ENCODE peak calls at places on chromosomes 11 and 22, in eight cellular contexts. Q, I, E, W, B, T, A and L are unnamed samples.

GRCh38 chr22:22180738-22181514 is 63.7 kb upstream of the VPREB1 start:
- DNase-seq in I (no peak), W (no peak), T (no peak), A (peak; percentile 67), B (no peak), E (no peak), Q (no peak), L (no peak)

GRCh38 chr11:31340903-31341572 is 28.5 kb downstream of the DCDC1 start:
- DNase-seq in T (no peak), W (peak; percentile 21), E (no peak), I (no peak), B (no peak), A (peak; percentile 21), Q (peak; percentile 30), L (no peak)

GRCh38 chr22:23804781-23805291 is 18.1 kb downstream of the SMARCB1 start:
- DNase-seq in Q (no peak), T (no peak), W (no peak), I (no peak), E (no peak), B (peak; percentile 71), A (no peak), L (no peak)

GRCh38 chr11:133955091-133955846 is 1.5 kb downstream of the IGSF9B start:
- DNase-seq in Q (no peak), T (peak; percentile 54), A (no peak), B (peak; percentile 85), W (no peak), E (peak; percentile 19), I (peak; percentile 24), L (no peak)

GRCh38 chr11:33530824-33531223 is 169.8 kb downstream of the C11orf91 start:
- DNase-seq in T (no peak), I (no peak), B (no peak), E (no peak), W (no peak), Q (peak; percentile 73), A (peak; percentile 34), L (no peak)

GRCh38 chr11:34176980-34177319 is 71.5 kb downstream of the NAT10 start:
- DNase-seq in T (no peak), I (no peak), B (no peak), Q (no peak), A (no peak), E (no peak), W (peak; percentile 52), L (no peak)

GRCh38 chr11:114297806-114298700 is 1.9 kb downstream of the NNMT start:
- DNase-seq in Q (no peak), I (no peak), T (no peak), W (no peak), A (peak; percentile 44), B (no peak), E (no peak), L (no peak)

GRCh38 chr11:119521551-119521950 is 98.6 kb upstream of the THY1 start:
- DNase-seq in B (no peak), Q (no peak), E (no peak), T (no peak), W (no peak), A (no peak), I (no peak), L (no peak)

GRCh38 chr11:128814856-128815705 is 52.0 kb downstream of the KCNJ1 start:
- DNase-seq in B (peak; percentile 81), I (no peak), T (no peak), E (no peak), A (peak; percentile 33), W (peak; percentile 20), Q (peak; percentile 96), L (no peak)

GRCh38 chr11:122863704-122864326 is 18.7 kb upstream of the JHY start:
- DNase-seq in I (peak; percentile 10), T (no peak), W (peak; percentile 40), Q (peak; percentile 56), A (peak; percentile 27), E (peak; percentile 28), B (no peak), L (no peak)

GRCh38 chr22:27226666-27227065 is 569.3 kb downstream of the MIAT start:
- DNase-seq in I (no peak), Q (no peak), B (no peak), T (no peak), W (no peak), E (no peak), A (no peak), L (no peak)

GRCh38 chr11:68979931-68980775 is 633 bp downstream of the MRGPRD start:
- DNase-seq in W (no peak), T (no peak), A (no peak), B (no peak), Q (no peak), E (no peak), I (no peak), L (no peak)

GRCh38 chr22:46106279-46107022 is 43.9 kb upstream of the PPARA start:
- DNase-seq in B (no peak), I (no peak), E (no peak), T (no peak), Q (no peak), W (no peak), A (no peak), L (no peak)

GRCh38 chr11:113436672-113437252 is 38.4 kb downstream of the DRD2 start:
- DNase-seq in T (no peak), E (no peak), B (no peak), Q (no peak), I (no peak), W (no peak), A (no peak), L (no peak)

GRCh38 chr11:124898711-124899110 is 1.0 kb upstream of the ROBO4 start:
- DNase-seq in A (no peak), Q (peak; percentile 65), W (no peak), T (no peak), I (no peak), B (peak; percentile 88), E (no peak), L (no peak)

GRCh38 chr22:39243443-39244072 is 1.2 kb downstream of the PDGFB start:
- DNase-seq in E (no peak), I (no peak), Q (no peak), B (peak; percentile 70), W (no peak), T (peak; percentile 30), A (no peak), L (no peak)

GRCh38 chr22:20528405-20528978 is 21.1 kb downstream of the MED15 start:
- DNase-seq in Q (no peak), E (no peak), A (no peak), T (no peak), I (no peak), B (no peak), W (no peak), L (no peak)

GRCh38 chr11:1888811-1889526 is 2.7 kb downstream of the PRR33 start:
- DNase-seq in B (peak; percentile 84), A (no peak), E (peak; percentile 36), W (no peak), T (peak; percentile 74), Q (no peak), I (peak; percentile 79), L (peak; percentile 76)

GRCh38 chr11:110207089-110207488 is 89.3 kb downstream of the RDX start:
- DNase-seq in W (no peak), I (no peak), T (no peak), A (no peak), Q (no peak), B (no peak), E (no peak), L (no peak)

GRCh38 chr11:47711816-47712215 is 3.4 kb downstream of the AGBL2 start:
- DNase-seq in I (no peak), E (no peak), B (no peak), A (no peak), T (no peak), W (no peak), Q (no peak), L (no peak)